ENCODE peak calls at places on chromosomes 4 and X, in five cellular contexts. Y is upper lobe of left lung, T is esophagus muscularis mucosa, E is uterus, Z is IMR-90. M is an unnamed sample.

GRCh38 chrX:55709735-55710134 is 7.8 kb upstream of the RRAGB start:
- DNase-seq in Z (no peak), T (no peak), Y (no peak), E (no peak), M (no peak)

GRCh38 chr4:109921384-109921808 is 8.7 kb downstream of the EGF start:
- DNase-seq in T (no peak), Z (peak), Y (no peak), E (no peak), M (peak)

GRCh38 chrX:128622296-128622695 is 570.1 kb upstream of the ACTRT1 start:
- DNase-seq in Z (no peak), Y (no peak), E (no peak), T (no peak), M (no peak)

GRCh38 chrX:155744534-155744933 is 131.8 kb upstream of the TMLHE start:
- DNase-seq in Y (no peak), Z (no peak), E (no peak), T (no peak), M (no peak)

GRCh38 chr4:5908836-5909235 is 15.9 kb upstream of the CRMP1 start:
- DNase-seq in Y (no peak), Z (no peak), E (no peak), T (no peak), M (no peak)

GRCh38 chr4:84750260-84750955 is 167.5 kb downstream of the CDS1 start:
- DNase-seq in Y (no peak), E (no peak), T (no peak), Z (peak), M (no peak)

GRCh38 chrX:95835223-95835622 is 849.4 kb upstream of the DIAPH2 start:
- DNase-seq in E (no peak), Z (no peak), Y (no peak), T (no peak), M (no peak)

GRCh38 chr4:185559913-185560281 is 24.6 kb upstream of the PDLIM3 start:
- DNase-seq in T (no peak), E (peak), Z (peak), Y (peak), M (no peak)

GRCh38 chrX:48854898-48855297 is 19.5 kb upstream of the PCSK1N start:
- DNase-seq in Y (no peak), T (no peak), E (no peak), Z (no peak), M (no peak)

GRCh38 chr4:118762753-118763477 is 73.0 kb downstream of the SEC24D start:
- DNase-seq in Y (no peak), Z (no peak), T (no peak), E (no peak), M (no peak)

GRCh38 chrX:44945736-44946135 is 72.7 kb downstream of the KDM6A start:
- DNase-seq in Y (no peak), E (no peak), Z (no peak), T (no peak), M (no peak)

GRCh38 chr4:156594619-156595018 is 377.0 kb downstream of the PDGFC start:
- DNase-seq in Z (no peak), E (peak), Y (peak), T (no peak), M (no peak)

GRCh38 chr4:165464813-165465381 is 86.1 kb downstream of the CPE start:
- DNase-seq in E (no peak), Z (peak), T (no peak), Y (peak), M (no peak)

GRCh38 chrX:65706041-65706828 is 38.8 kb downstream of the MSN start:
- DNase-seq in E (no peak), Z (peak), T (no peak), Y (peak), M (peak)

GRCh38 chr4:139938414-139938813 is 215.6 kb downstream of the MAML3 start:
- DNase-seq in T (no peak), Z (no peak), E (no peak), Y (no peak), M (no peak)

GRCh38 chrX:133897593-133898163 is 87.7 kb downstream of the GPC3 start:
- DNase-seq in Z (no peak), T (no peak), Y (no peak), E (no peak), M (no peak)

GRCh38 chr4:128854433-128854832 is 44.9 kb downstream of the JADE1 start:
- DNase-seq in Z (peak), T (no peak), E (no peak), Y (no peak), M (no peak)

GRCh38 chr4:89404530-89404929 is 96.9 kb upstream of the GPRIN3 start:
- DNase-seq in T (no peak), Z (no peak), Y (no peak), E (no peak), M (no peak)

GRCh38 chr4:142354794-142355416 is 491.2 kb downstream of the INPP4B start:
- DNase-seq in Z (no peak), Y (no peak), T (no peak), E (no peak), M (no peak)

GRCh38 chrX:11908371-11908770 is 150.3 kb downstream of the MSL3 start:
- DNase-seq in Y (no peak), T (no peak), Z (no peak), E (no peak), M (no peak)

GRCh38 chr4:116942315-116942714 is 143.1 kb downstream of the TRAM1L1 start:
- DNase-seq in Z (no peak), E (no peak), T (no peak), Y (no peak), M (no peak)

GRCh38 chr4:8297691-8298485 is 28.3 kb downstream of the HTRA3 start:
- DNase-seq in E (peak), Z (no peak), T (no peak), Y (peak), M (no peak)

DNA sequence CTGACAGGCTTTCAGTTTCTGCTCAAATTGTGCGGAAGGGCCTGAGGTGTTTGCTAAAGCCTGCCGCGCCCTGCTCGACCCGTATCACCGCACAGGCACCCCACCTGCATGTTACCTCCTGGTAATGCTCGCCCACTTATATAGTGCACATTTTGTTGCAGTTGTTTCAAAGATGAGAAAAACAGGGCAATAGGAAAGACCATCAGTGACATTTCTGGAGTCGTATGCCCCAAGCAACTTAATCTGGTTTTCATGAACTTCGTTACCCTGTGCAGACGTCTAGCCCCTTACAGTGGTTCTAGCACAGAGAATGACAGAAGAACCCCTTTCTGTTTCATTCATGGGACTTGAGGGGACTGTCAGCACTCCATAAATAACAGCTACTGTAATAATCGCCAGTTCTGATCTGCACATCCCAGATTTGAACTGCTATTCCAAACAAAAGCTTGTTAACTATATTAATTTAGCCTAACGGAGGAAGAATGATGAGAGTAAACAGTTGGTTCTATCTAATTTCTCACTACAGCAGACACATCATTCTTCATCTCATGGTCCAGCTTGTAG is 940 bp upstream of the DCTD start:
- DNase-seq in Y (no peak), E (no peak), Z (no peak), T (no peak), M (no peak)
- TF ChIP-seq POLR2A in Y (no peak), E (no peak), Z (no peak), T (no peak), M (no peak)

GRCh38 chrX:53681661-53682060 is 4.9 kb downstream of the HUWE1 start:
- DNase-seq in Z (peak), Y (no peak), E (no peak), T (no peak), M (no peak)

GRCh38 chrX:53684415-53685192 is 1.9 kb downstream of the HUWE1 start:
- DNase-seq in E (no peak), T (no peak), Y (no peak), Z (no peak), M (no peak)

GRCh38 chrX:53685711-53686110 is 808 bp downstream of the HUWE1 start:
- DNase-seq in T (no peak), Z (peak), E (no peak), Y (no peak), M (no peak)

GRCh38 chrX:53682885-53683555 is 3.5 kb downstream of the HUWE1 start:
- DNase-seq in Y (peak), T (no peak), E (no peak), Z (peak), M (no peak)

DNA sequence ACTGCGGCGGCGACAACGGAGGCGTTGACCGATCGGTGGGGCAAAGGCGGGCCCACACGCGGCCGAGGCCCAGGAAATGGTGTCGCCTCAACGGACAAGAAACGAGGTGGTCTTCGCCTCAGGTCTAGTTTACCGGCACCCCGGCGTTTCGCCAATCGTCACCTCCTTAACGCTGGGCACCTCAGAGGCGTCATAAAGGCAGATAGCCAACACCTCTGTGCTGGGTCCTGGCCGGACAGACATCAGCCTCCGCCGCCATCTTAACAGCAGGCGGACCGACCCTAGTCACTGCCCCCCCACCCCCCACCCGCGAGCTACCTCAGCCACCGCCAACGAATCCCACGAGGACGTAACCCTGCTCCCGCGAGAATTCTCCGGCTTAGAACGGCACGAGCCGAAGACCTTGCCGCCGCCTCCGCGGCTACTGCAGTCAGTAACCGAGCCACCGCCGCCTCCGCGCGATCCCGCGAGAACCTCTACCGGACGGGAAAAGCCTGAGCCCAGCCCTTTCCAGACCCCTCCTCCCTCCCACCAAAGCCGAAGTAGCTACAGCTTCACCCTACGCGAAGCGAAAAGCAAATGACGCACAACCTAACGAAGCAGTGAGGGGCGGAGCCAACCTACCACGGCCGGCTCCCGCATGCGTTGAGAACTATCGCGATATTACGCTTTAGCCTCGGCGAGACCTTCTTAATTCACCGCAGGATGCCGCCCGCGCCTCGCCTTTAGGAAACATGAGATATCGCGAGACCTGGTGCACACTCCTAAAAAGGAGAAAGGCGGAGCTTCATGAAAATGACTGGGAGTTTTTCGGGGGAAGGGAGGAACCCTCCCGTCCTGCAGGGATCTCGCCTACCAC is 2.7 kb downstream of the HUWE1 start:
- DNase-seq in Z (peak), Y (peak), T (peak), E (peak), M (peak)
- TF ChIP-seq POLR2A in Z (peak), Y (peak), T (no peak), E (peak), M (peak)

GRCh38 chr4:37757705-37758104 is 68.8 kb upstream of the PGM2 start:
- DNase-seq in Y (no peak), T (no peak), Z (no peak), E (no peak), M (no peak)

GRCh38 chr4:37758226-37758625 is 68.3 kb upstream of the PGM2 start:
- DNase-seq in E (peak), T (no peak), Y (peak), Z (peak), M (no peak)

GRCh38 chr4:37749398-37749988 is 63.3 kb upstream of the RELL1 start:
- DNase-seq in Z (no peak), T (no peak), E (no peak), Y (no peak), M (no peak)

GRCh38 chr4:37757121-37757520 is 69.4 kb upstream of the PGM2 start:
- DNase-seq in Z (no peak), T (no peak), Y (no peak), E (no peak), M (no peak)

DNA sequence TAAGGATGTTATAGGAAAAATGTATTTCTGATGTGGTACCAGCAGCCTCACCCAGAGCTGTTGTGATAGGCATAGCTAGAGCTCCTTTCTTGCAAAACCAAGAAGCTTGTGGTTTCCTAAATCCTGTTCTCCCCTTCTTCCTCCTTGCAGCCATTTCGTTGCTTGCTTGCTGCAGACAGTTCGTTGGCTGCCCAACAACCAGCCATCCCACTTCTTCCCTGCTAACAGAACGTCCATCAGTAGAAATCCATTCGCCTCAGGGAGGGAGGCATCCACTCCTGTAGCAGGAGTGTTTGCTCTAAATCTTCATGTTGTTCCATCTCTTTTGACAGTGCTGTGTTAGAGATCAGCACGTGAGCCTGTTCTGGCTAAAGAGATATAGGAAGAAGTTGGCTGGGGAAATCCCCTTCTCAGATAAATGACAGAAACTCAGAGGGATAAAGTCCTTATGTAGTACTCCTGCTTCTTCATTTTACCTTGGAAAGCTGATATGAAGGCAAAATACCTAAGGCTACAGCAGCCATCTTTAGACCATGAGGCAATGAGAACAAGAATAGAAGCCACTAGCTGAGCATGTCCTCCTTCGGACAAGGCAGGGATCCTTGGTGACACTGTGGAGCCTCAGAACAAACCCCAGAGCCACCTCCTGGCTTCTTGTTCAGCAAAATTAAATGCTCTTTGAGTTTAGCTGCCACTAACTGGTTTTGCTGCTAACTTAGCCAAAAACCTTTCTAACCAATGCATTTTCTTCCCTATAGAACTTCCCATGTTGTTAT is 68.4 kb upstream of the RELL1 start:
- DNase-seq in Y (peak), T (no peak), Z (no peak), E (no peak), M (no peak)
- TF ChIP-seq POLR2A in Y (no peak), T (no peak), Z (no peak), E (no peak), M (no peak)

DNA sequence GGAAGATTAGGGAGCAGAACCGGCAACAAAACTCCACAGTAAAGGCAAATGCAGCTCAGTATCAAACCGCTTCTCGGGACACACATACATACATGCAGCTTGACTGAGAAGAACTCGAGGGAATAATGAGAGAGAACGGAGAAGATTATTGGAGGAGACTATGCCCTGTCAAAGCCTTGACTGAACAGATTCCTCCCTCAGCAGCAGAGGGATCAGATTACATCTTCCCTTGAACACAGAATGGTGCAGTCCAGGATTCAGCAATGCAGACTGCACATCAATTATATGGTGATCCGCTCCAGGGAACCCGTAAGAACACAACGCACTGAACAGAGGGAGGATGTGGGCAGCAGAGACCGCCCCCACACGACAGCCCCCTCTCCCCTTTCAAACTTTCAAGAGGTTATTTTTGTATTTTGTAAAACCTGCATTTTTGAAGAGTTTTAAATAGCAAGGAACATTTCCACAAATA is 183.2 kb downstream of the FBXW7 start:
- DNase-seq in Y (peak), Z (peak), E (peak), T (no peak), M (peak)
- TF ChIP-seq POLR2A in Y (peak), Z (peak), E (peak), T (no peak), M (peak)

GRCh38 chr4:68951078-68951805 is at the start of gene UGT2A3:
- DNase-seq in E (no peak), T (no peak), Z (no peak), Y (no peak), M (no peak)
- TF ChIP-seq POLR2A in E (no peak), T (no peak), Z (no peak), Y (no peak), M (no peak)

GRCh38 chr4:25312496-25313193 is at the start of gene ZCCHC4:
- DNase-seq in T (peak), Y (peak), Z (peak), E (peak), M (peak)
- TF ChIP-seq POLR2A in T (no peak), Y (no peak), Z (peak), E (no peak), M (peak)

GRCh38 chrX:152945021-152945979 is 47.4 kb downstream of the ZNF185 start:
- DNase-seq in Z (no peak), E (no peak), Y (no peak), T (no peak), M (no peak)

GRCh38 chrX:152943826-152944225 is 46.0 kb downstream of the ZNF185 start:
- DNase-seq in Y (no peak), T (no peak), E (no peak), Z (no peak), M (no peak)

GRCh38 chrX:152946681-152947080 is 47.2 kb downstream of the PNMA5 start:
- DNase-seq in Y (no peak), T (no peak), Z (no peak), E (no peak), M (no peak)

GRCh38 chrX:152937236-152937635 is 39.4 kb downstream of the ZNF185 start:
- DNase-seq in Y (no peak), T (no peak), Z (no peak), E (no peak), M (no peak)

GRCh38 chrX:152941328-152942111 is 43.7 kb downstream of the ZNF185 start:
- DNase-seq in Y (peak), Z (peak), T (peak), E (peak), M (peak)
- TF ChIP-seq POLR2A in Y (no peak), Z (peak), T (no peak), E (no peak), M (peak)

M was measured in H54.